ENCODE peak calls at places on chromosomes 16 and 17, in seven cellular contexts. I is neuronal stem cell, B is mammary epithelial cell, G is colonic mucosa, K is H1, Z is adipocyte, O is kidney. J is an unnamed sample.

GRCh38 chr16:10016761-10017160 is 165.5 kb downstream of the GRIN2A start:
- DNase-seq in I (no peak), B (no peak), G (no peak), K (no peak), Z (no peak), O (no peak), J (no peak)

GRCh38 chr17:41687828-41688640 is 651 bp upstream of the EIF1 start:
- DNase-seq in I (no peak), B (peak; percentile 66), G (peak; percentile 78), K (no peak), Z (peak; percentile 59), O (peak; percentile 84), J (peak; percentile 66)

GRCh38 chr17:77591231-77591785 is 367.2 kb upstream of the TNRC6C start:
- DNase-seq in I (no peak), B (no peak), G (peak; percentile 71), K (no peak), Z (no peak), O (no peak), J (peak; percentile 44)

GRCh38 chr17:65227637-65228036 is 90.5 kb downstream of the RGS9 start:
- DNase-seq in I (no peak), B (no peak), G (no peak), K (no peak), Z (no peak), O (no peak), J (no peak)

GRCh38 chr17:70159980-70160379 is 9.4 kb upstream of the KCNJ2 start:
- DNase-seq in I (no peak), B (peak; percentile 51), G (no peak), K (no peak), Z (no peak), O (no peak), J (no peak)

GRCh38 chr17:39668141-39668924 is at the start of gene PNMT:
- DNase-seq in I (no peak), B (peak; percentile 19), G (peak; percentile 78), K (no peak), Z (peak; percentile 86), O (peak; percentile 89), J (peak; percentile 94)

GRCh38 chr16:27960619-27961295 is 102.8 kb downstream of the GSG1L start:
- DNase-seq in I (no peak), B (no peak), G (no peak), K (no peak), Z (no peak), O (no peak), J (no peak)

GRCh38 chr17:58121925-58122324 is 26.3 kb upstream of the OR4D1 start:
- DNase-seq in I (no peak), B (peak; percentile 20), G (no peak), K (no peak), Z (peak; percentile 14), O (no peak), J (peak; percentile 75)

GRCh38 chr17:67639997-67640396 is 77.7 kb upstream of the NOL11 start:
- DNase-seq in I (no peak), B (no peak), G (no peak), K (no peak), Z (no peak), O (no peak), J (no peak)

GRCh38 chr16:25897677-25898076 is 205.9 kb downstream of the HS3ST4 start:
- DNase-seq in I (no peak), B (no peak), G (no peak), K (no peak), Z (no peak), O (no peak), J (no peak)

GRCh38 chr17:6110592-6110991 is 40.4 kb downstream of the WSCD1 start:
- DNase-seq in I (no peak), B (peak; percentile 37), G (peak; percentile 55), K (no peak), Z (no peak), O (no peak), J (no peak)

GRCh38 chr17:38797091-38797490 is 2.3 kb downstream of the PIP4K2B start:
- DNase-seq in I (no peak), B (peak; percentile 66), G (no peak), K (no peak), Z (peak; percentile 39), O (no peak), J (no peak)

GRCh38 chr16:11188801-11189740 is 66.9 kb downstream of the SOCS1 start:
- DNase-seq in I (no peak), B (no peak), G (no peak), K (no peak), Z (no peak), O (no peak), J (no peak)

DNA sequence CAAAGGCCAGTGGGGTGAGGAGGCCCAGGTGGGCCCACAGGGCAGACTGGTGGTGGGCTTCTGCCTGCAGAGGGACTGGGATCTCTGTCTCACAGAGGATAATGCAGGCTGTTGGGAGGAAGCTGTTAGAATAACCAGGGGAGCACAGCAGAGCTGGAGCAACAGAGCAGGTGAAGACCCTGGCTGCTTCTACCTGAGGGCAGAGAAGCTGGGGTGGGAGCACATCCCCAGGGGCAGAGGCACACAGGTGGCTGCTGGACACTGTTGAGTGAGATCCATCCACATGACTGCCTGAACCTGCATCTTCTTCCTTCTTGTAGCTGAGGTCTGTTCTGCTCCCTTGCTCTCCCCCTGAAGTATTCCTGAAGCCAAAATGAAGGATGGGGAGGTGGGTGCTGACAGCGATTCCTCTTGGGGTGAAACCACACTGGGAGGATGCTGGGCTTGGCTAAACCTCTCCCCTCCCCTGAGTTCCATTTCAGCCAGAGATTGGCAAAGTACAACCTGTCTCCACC is 1725.0 kb downstream of the TP53TG3F start:
- DNase-seq in I (no peak), B (no peak), G (no peak), K (no peak), Z (no peak), O (no peak), J (no peak)
- H3K9me3 ChIP-seq in I (no peaks in the 10 kb centered on the region), B (peaks cover 18% of the 10 kb centered on the region), G (no peaks in the 10 kb centered on the region), K (peaks cover 86% of the 10 kb centered on the region), Z (no peaks in the 10 kb centered on the region), O (peaks cover 2% of the 10 kb centered on the region), J (peaks cover 82% of the 10 kb centered on the region)

GRCh38 chr16:79597277-79597676 is 3.3 kb downstream of the MAF start:
- DNase-seq in I (no peak), B (peak; percentile 4), G (no peak), K (no peak), Z (no peak), O (no peak), J (no peak)
- H3K9ac ChIP-seq in I (no peak overlapping the region), B (peak overlapping the region; percentile 83), G (no peak overlapping the region), K (no peak overlapping the region), Z (peak overlapping the region; percentile 93), O (peak overlapping the region; percentile 58), J (no peak overlapping the region)

GRCh38 chr16:2042171-2042570 is 5.5 kb downstream of the NTHL1 start:
- DNase-seq in I (no peak), B (no peak), G (peak; percentile 60), K (no peak), Z (no peak), O (peak; percentile 80), J (no peak)

GRCh38 chr16:2039286-2040030 is 8.2 kb downstream of the NTHL1 start:
- DNase-seq in I (no peak), B (no peak), G (peak; percentile 79), K (no peak), Z (peak; percentile 96), O (peak; percentile 94), J (peak; percentile 54)

GRCh38 chr16:2040450-2041105 is 7.1 kb downstream of the NTHL1 start:
- DNase-seq in I (no peak), B (no peak), G (no peak), K (no peak), Z (no peak), O (peak; percentile 77), J (no peak)

GRCh38 chr16:2038359-2039285 is 9.0 kb downstream of the NTHL1 start:
- DNase-seq in I (no peak), B (no peak), G (peak; percentile 49), K (no peak), Z (no peak), O (peak; percentile 80), J (no peak)

DNA sequence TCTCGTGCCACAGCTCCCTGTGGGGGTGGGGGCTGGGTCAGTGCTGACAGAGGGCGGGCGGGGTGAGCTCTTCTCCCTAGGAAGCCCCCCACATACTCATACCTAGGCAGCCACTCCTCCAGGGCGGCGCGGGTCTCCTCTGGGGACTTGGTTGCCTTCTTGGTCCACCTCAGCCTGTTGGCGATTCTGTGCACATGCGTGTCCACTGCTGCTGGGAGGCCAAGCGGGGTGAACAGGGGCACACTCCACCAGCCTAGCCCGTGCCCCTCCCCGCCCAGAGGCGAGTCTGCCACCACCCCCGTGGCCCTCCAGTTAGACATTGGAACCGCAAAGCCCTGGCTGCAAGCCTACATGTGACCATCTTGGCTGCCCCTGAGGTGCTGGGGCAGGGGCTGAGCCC is 7.6 kb downstream of the NTHL1 start:
- DNase-seq in I (no peak), B (no peak), G (peak; percentile 32), K (no peak), Z (peak; percentile 26), O (peak; percentile 80), J (no peak)
- H3K4me1 ChIP-seq in I (peaks cover 4% of the 10 kb centered on the region), B (peaks cover 30% of the 10 kb centered on the region), G (peaks cover 59% of the 10 kb centered on the region), K (no peaks in the 10 kb centered on the region), Z (peaks cover 29% of the 10 kb centered on the region), O (no peaks in the 10 kb centered on the region), J (peaks cover 6% of the 10 kb centered on the region)

GRCh38 chr16:14117051-14117450 is 45.9 kb downstream of the MRTFB start:
- DNase-seq in I (no peak), B (no peak), G (no peak), K (no peak), Z (no peak), O (no peak), J (no peak)
- H3K9me3 ChIP-seq in I (peaks cover 7% of the 10 kb centered on the region), B (no peaks in the 10 kb centered on the region), G (no peaks in the 10 kb centered on the region), K (no peaks in the 10 kb centered on the region), Z (no peaks in the 10 kb centered on the region), O (no peaks in the 10 kb centered on the region), J (no peaks in the 10 kb centered on the region)

GRCh38 chr17:9228408-9229159 is 207.3 kb downstream of the NTN1 start:
- DNase-seq in I (no peak), B (peak; percentile 36), G (no peak), K (no peak), Z (peak; percentile 35), O (no peak), J (no peak)
- H3K9ac ChIP-seq in I (peak overlapping the region; percentile 61), B (no peak overlapping the region), G (no peak overlapping the region), K (peak overlapping the region; percentile 28), Z (peak overlapping the region; percentile 18), O (no peak overlapping the region), J (no peak overlapping the region)

GRCh38 chr16:50195276-50195675 is 42.2 kb downstream of the TENT4B start:
- DNase-seq in I (no peak), B (peak; percentile 65), G (no peak), K (no peak), Z (peak; percentile 49), O (no peak), J (no peak)

GRCh38 chr16:50195756-50196155 is 42.6 kb downstream of the TENT4B start:
- DNase-seq in I (no peak), B (no peak), G (no peak), K (no peak), Z (no peak), O (no peak), J (no peak)

GRCh38 chr16:50190292-50190691 is 37.2 kb downstream of the TENT4B start:
- DNase-seq in I (no peak), B (no peak), G (no peak), K (no peak), Z (no peak), O (no peak), J (no peak)

GRCh38 chr16:50196736-50197135 is 43.6 kb downstream of the TENT4B start:
- DNase-seq in I (no peak), B (peak; percentile 61), G (no peak), K (no peak), Z (no peak), O (no peak), J (no peak)

GRCh38 chr16:50193594-50193993 is 40.5 kb downstream of the TENT4B start:
- DNase-seq in I (no peak), B (peak; percentile 78), G (no peak), K (no peak), Z (no peak), O (no peak), J (peak; percentile 55)
- H3K4me1 ChIP-seq in I (no peaks in the 10 kb centered on the region), B (peaks cover 29% of the 10 kb centered on the region), G (no peaks in the 10 kb centered on the region), K (no peaks in the 10 kb centered on the region), Z (peaks cover 14% of the 10 kb centered on the region), O (no peaks in the 10 kb centered on the region), J (no peaks in the 10 kb centered on the region)

J was measured in endodermal cell.